ENCODE peak calls at places on chromosomes 11 and 22, in ten cellular contexts. F is KBM-7, G is kidney epithelial cell, B is left lung, P is NCI-H510A treated with DMSO at 0.1 percent for 48 hours, N is foreskin melanocyte, L is LoVo, W is NCI-H82, Q is NCI-H1092 treated with DMSO at 0.1 percent for 48 hours, M is colonic mucosa. E is an unnamed sample.

GRCh38 chr11:119722281-119722794 is 6.7 kb downstream of the NECTIN1 start:
- DNase-seq in M (peak; percentile 55), N (no peak), G (no peak), F (no peak), L (no peak), B (no peak), P (peak; percentile 95), Q (peak; percentile 88), W (no peak), E (peak; percentile 99)

GRCh38 chr11:119169272-119169719 is 771 bp downstream of the NLRX1 start:
- DNase-seq in P (no peak), M (peak; percentile 36), W (no peak), N (peak; percentile 12), F (peak; percentile 71), B (peak; percentile 60), L (peak; percentile 84), Q (no peak), G (peak; percentile 32), E (peak; percentile 66)

GRCh38 chr11:67592880-67593624 is 9.4 kb downstream of the GSTP1 start:
- DNase-seq in M (no peak), P (peak; percentile 76), W (no peak), G (no peak), B (no peak), N (no peak), L (no peak), Q (no peak), F (no peak), E (no peak)

GRCh38 chr22:37891926-37892325 is 14.2 kb upstream of the MICALL1 start:
- DNase-seq in L (no peak), M (no peak), P (no peak), F (no peak), G (no peak), B (no peak), W (no peak), Q (no peak), N (no peak), E (no peak)

GRCh38 chr22:26336773-26337172 is 92.3 kb upstream of the ASPHD2 start:
- DNase-seq in M (no peak), Q (no peak), W (no peak), B (no peak), P (no peak), F (no peak), N (no peak), L (no peak), G (no peak), E (no peak)

GRCh38 chr11:94849836-94850235 is 81.7 kb downstream of the AMOTL1 start:
- DNase-seq in M (no peak), P (no peak), G (no peak), Q (no peak), B (no peak), N (no peak), L (no peak), F (no peak), W (no peak), E (no peak)

GRCh38 chr22:37190262-37190780 is 2.3 kb upstream of the C1QTNF6 start:
- DNase-seq in N (no peak), G (no peak), P (no peak), Q (no peak), L (no peak), B (no peak), W (no peak), F (no peak), M (no peak), E (no peak)

GRCh38 chr22:44030051-44030701 is 6.1 kb downstream of the PARVB start:
- DNase-seq in N (no peak), M (no peak), B (no peak), P (no peak), W (no peak), F (no peak), G (no peak), Q (no peak), L (no peak), E (no peak)

GRCh38 chr22:19005905-19006304 is 69.8 kb upstream of the PRODH start:
- DNase-seq in L (no peak), M (no peak), F (no peak), W (no peak), B (no peak), G (no peak), P (no peak), Q (no peak), N (no peak), E (no peak)

GRCh38 chr22:39956932-39957664 is 3.1 kb upstream of the TMA7B start:
- DNase-seq in L (no peak), G (no peak), P (peak; percentile 72), B (no peak), F (peak; percentile 49), N (no peak), Q (no peak), M (no peak), W (no peak), E (peak; percentile 93)

GRCh38 chr11:57499413-57499982 is 16.0 kb downstream of the SLC43A1 start:
- DNase-seq in M (peak; percentile 97), G (peak; percentile 39), Q (peak; percentile 94), F (no peak), B (peak; percentile 95), N (peak; percentile 85), W (peak; percentile 97), L (peak; percentile 75), P (no peak), E (peak; percentile 55)

GRCh38 chr11:107777094-107777493 is 65.2 kb upstream of the SLN start:
- DNase-seq in M (no peak), F (no peak), Q (no peak), L (no peak), G (no peak), B (no peak), P (no peak), W (no peak), N (no peak), E (no peak)

GRCh38 chr22:20396639-20397038 is 2.7 kb downstream of the ZNF74 start:
- DNase-seq in B (no peak), L (no peak), M (no peak), P (no peak), W (no peak), Q (no peak), N (no peak), G (no peak), F (no peak), E (no peak)

GRCh38 chr11:66739983-66740382 is 11.0 kb upstream of the SPTBN2 start:
- DNase-seq in B (no peak), N (no peak), M (no peak), F (no peak), W (no peak), P (no peak), G (no peak), Q (no peak), L (no peak), E (no peak)

GRCh38 chr11:46389450-46390330 is 1.9 kb downstream of the CHRM4 start:
- DNase-seq in N (peak; percentile 48), P (no peak), F (peak; percentile 78), L (peak; percentile 67), B (peak; percentile 68), W (peak; percentile 83), M (peak; percentile 77), Q (peak; percentile 81), G (no peak), E (peak; percentile 89)

GRCh38 chr11:118059231-118059940 is 17.5 kb upstream of the TMPRSS4 start:
- DNase-seq in L (no peak), W (no peak), P (no peak), N (no peak), F (no peak), G (no peak), B (no peak), M (no peak), Q (no peak), E (no peak)

GRCh38 chr11:62805991-62806441 is 776 bp upstream of the NXF1 start:
- DNase-seq in G (no peak), W (peak; percentile 68), Q (peak; percentile 70), B (no peak), L (no peak), N (no peak), M (peak; percentile 25), F (no peak), P (no peak), E (peak; percentile 66)

GRCh38 chr11:30919389-30920172 is 333.4 kb upstream of the MPPED2 start:
- DNase-seq in W (no peak), P (no peak), Q (no peak), B (no peak), G (peak; percentile 29), F (no peak), M (no peak), L (no peak), N (peak; percentile 84), E (no peak)

GRCh38 chr11:107928767-107929507 is 689 bp downstream of the RAB39A start:
- DNase-seq in W (peak; percentile 66), M (peak; percentile 27), B (peak; percentile 33), L (no peak), G (no peak), Q (peak; percentile 76), P (peak; percentile 62), F (no peak), N (no peak), E (peak; percentile 83)

GRCh38 chr11:7437706-7438105 is 47.6 kb upstream of the OLFML1 start:
- DNase-seq in Q (no peak), M (no peak), B (no peak), L (no peak), P (no peak), N (no peak), G (no peak), F (no peak), W (no peak), E (no peak)

GRCh38 chr11:124481365-124482323 is 36.1 kb upstream of the OR8B8 start:
- DNase-seq in B (no peak), Q (peak; percentile 14), M (no peak), W (peak; percentile 73), G (no peak), N (no peak), L (peak; percentile 18), F (peak; percentile 74), P (peak; percentile 4), E (peak; percentile 94)

GRCh38 chr11:130249371-130249770 is 65.3 kb downstream of the ZBTB44 start:
- DNase-seq in N (no peak), Q (no peak), P (no peak), M (no peak), W (no peak), G (no peak), F (no peak), B (no peak), L (no peak), E (no peak)